ENCODE peak calls at places on chromosomes 7 and 10, in four cellular contexts. W is activated CD4-positive, CD25-positive, alpha-beta regulatory T cell; G is globus pallidus; M is stimulated activated CD4-positive, alpha-beta T cell treated with anti-CD3 and anti-CD28 coated beads, Interleukin-4, amount 100 ng/mL, for 4 hours. U is an unnamed sample.

GRCh38 chr10:4278161-4278560 is 493.2 kb upstream of the KLF6 start:
- DNase-seq in W (no peak), G (no peak), M (no peak), U (no peak)

GRCh38 chr10:115355162-115355760 is 262.1 kb downstream of the ATRNL1 start:
- DNase-seq in W (no peak), G (peak), M (no peak), U (no peak)

GRCh38 chr7:128027485-128027980 is 3.7 kb downstream of the LRRC4 start:
- DNase-seq in W (no peak), G (no peak), M (no peak), U (no peak)

GRCh38 chr10:114031113-114031512 is 12.6 kb upstream of the ADRB1 start:
- DNase-seq in W (no peak), G (no peak), M (no peak), U (no peak)

GRCh38 chr10:26437637-26438461 is at the start of gene APBB1IP:
- DNase-seq in W (peak), G (peak), M (peak), U (peak)

GRCh38 chr10:43857206-43857952 is 208.7 kb upstream of the ZNF32 start:
- DNase-seq in W (no peak), G (no peak), M (no peak), U (no peak)

GRCh38 chr10:64574371-64574770 is 1053.2 kb downstream of the REEP3 start:
- DNase-seq in W (no peak), G (no peak), M (no peak), U (no peak)

GRCh38 chr10:3946234-3947229 is 161.5 kb upstream of the KLF6 start:
- DNase-seq in W (no peak), G (no peak), M (no peak), U (no peak)

GRCh38 chr10:8037941-8038894 is 16.3 kb upstream of the GATA3 start:
- DNase-seq in W (no peak), G (no peak), M (no peak), U (no peak)

GRCh38 chr7:128841961-128842673 is 11.9 kb downstream of the FLNC start:
- DNase-seq in W (peak), G (no peak), M (peak), U (peak)

GRCh38 chr10:71924771-71925170 is 39.4 kb upstream of the CHST3 start:
- DNase-seq in W (no peak), G (no peak), M (no peak), U (no peak)

U was measured in posterior cingulate gyrus.